ENCODE peak calls at places on chromosomes 7 and 10, in four cellular contexts. One of them, this sample, is unnamed.

GRCh38 chr10:133329401-133330202 is 7.1 kb downstream of the CALY start:
- DNase-seq in K562: peak; percentile 87
- DNase-seq in HepG2: peak; percentile 70
- DNase-seq in HL-60: peak; percentile 74
- DNase-seq in this sample: peak; percentile 90

GRCh38 chr10:88110822-88111221 is 247.4 kb downstream of the PTEN start:
- DNase-seq in K562: no peak
- DNase-seq in HepG2: no peak
- DNase-seq in HL-60: no peak
- DNase-seq in this sample: no peak

GRCh38 chr10:129626801-129627434 is 159.9 kb downstream of the MGMT start:
- DNase-seq in K562: no peak
- DNase-seq in HepG2: no peak
- DNase-seq in HL-60: no peak
- DNase-seq in this sample: no peak

GRCh38 chr10:129768437-129769355 is 195.4 kb downstream of the EBF3 start:
- DNase-seq in K562: no peak
- DNase-seq in HepG2: no peak
- DNase-seq in HL-60: no peak
- DNase-seq in this sample: no peak

GRCh38 chr7:47282790-47283496 is 299.0 kb downstream of the TNS3 start:
- DNase-seq in K562: no peak
- DNase-seq in HepG2: no peak
- DNase-seq in HL-60: no peak
- DNase-seq in this sample: no peak

GRCh38 chr7:150371131-150371995 is 2.7 kb downstream of the REPIN1 start:
- DNase-seq in K562: no peak
- DNase-seq in HepG2: no peak
- DNase-seq in HL-60: no peak
- DNase-seq in this sample: no peak

GRCh38 chr10:129548534-129549130 is 81.6 kb downstream of the MGMT start:
- DNase-seq in K562: no peak
- DNase-seq in HepG2: no peak
- DNase-seq in HL-60: no peak
- DNase-seq in this sample: no peak

GRCh38 chr10:102752266-102752930 is 8.7 kb downstream of the WBP1L start:
- DNase-seq in K562: no peak
- DNase-seq in HepG2: peak; percentile 51
- DNase-seq in HL-60: no peak
- DNase-seq in this sample: no peak

GRCh38 chr7:84277628-84278224 is 83.1 kb upstream of the SEMA3A start:
- DNase-seq in K562: no peak
- DNase-seq in HepG2: no peak
- DNase-seq in HL-60: no peak
- DNase-seq in this sample: no peak

GRCh38 chr10:36254191-36254590 is 612.1 kb upstream of the FZD8 start:
- DNase-seq in K562: no peak
- DNase-seq in HepG2: no peak
- DNase-seq in HL-60: no peak
- DNase-seq in this sample: no peak

GRCh38 chr10:36251068-36251467 is 609.0 kb upstream of the FZD8 start:
- DNase-seq in K562: no peak
- DNase-seq in HepG2: peak; percentile 23
- DNase-seq in HL-60: no peak
- DNase-seq in this sample: no peak

GRCh38 chr10:36253731-36254130 is 611.6 kb upstream of the FZD8 start:
- DNase-seq in K562: no peak
- DNase-seq in HepG2: no peak
- DNase-seq in HL-60: no peak
- DNase-seq in this sample: no peak

GRCh38 chr10:36256166-36256565 is 614.1 kb upstream of the FZD8 start:
- DNase-seq in K562: no peak
- DNase-seq in HepG2: no peak
- DNase-seq in HL-60: no peak
- DNase-seq in this sample: no peak

GRCh38 chr10:36256905-36257304 is 614.8 kb upstream of the FZD8 start:
- DNase-seq in K562: no peak
- DNase-seq in HepG2: no peak
- DNase-seq in HL-60: no peak
- DNase-seq in this sample: no peak
- TF ChIP-seq GABPA in K562: no peak
- TF ChIP-seq GABPA in HepG2: no peak
- TF ChIP-seq GABPA in HL-60: no peak
- TF ChIP-seq GABPA in this sample: no peak

GRCh38 chr7:69982197-69982596 is 383.9 kb downstream of the AUTS2 start:
- DNase-seq in K562: no peak
- DNase-seq in HepG2: no peak
- DNase-seq in HL-60: no peak
- DNase-seq in this sample: no peak
- TF ChIP-seq GABPA in K562: no peak
- TF ChIP-seq GABPA in HepG2: no peak
- TF ChIP-seq GABPA in HL-60: no peak
- TF ChIP-seq GABPA in this sample: no peak

GRCh38 chr7:6286486-6286885 is 14.1 kb upstream of the CYTH3 start:
- DNase-seq in K562: no peak
- DNase-seq in HepG2: no peak
- DNase-seq in HL-60: no peak
- DNase-seq in this sample: no peak
- TF ChIP-seq GABPA in K562: no peak
- TF ChIP-seq GABPA in HepG2: no peak
- TF ChIP-seq GABPA in HL-60: no peak
- TF ChIP-seq GABPA in this sample: no peak

DNA sequence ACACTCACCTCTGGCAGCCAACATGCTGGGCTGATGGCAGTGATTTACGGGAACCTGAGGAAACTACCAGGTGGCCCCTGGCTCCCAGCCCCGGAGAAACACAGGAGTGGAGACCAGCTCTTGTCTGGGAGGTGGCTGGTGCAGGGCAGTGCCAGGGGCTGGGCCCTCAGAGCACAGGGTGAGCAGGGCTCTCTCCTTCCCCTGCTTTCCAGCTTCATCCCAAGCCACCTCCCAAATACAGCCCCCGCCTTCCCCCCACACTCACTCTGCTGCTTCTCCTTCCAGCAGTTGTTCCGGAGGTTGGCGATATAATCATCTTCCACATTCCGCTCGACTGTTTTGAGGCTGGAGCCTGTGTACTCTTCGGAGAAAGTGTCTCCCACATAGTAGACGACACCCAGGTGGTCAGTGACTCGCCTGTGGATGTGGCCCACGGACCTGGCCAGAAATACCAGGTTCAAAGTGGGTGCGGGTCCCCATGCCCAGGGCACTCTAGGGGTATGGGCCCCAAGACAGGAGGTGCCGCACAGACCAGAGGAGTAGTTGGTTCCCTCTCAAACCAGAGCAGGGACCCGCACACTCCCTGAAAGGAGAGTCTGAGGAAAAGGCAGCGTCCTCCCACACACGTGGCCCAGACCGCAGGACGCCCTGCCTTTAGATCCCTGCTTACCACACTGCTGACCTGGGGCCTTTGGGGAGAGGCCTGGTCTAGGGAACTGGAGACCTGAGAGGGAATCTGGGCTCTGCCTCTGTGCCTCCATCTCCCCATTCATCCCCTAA is 18.3 kb downstream of the DNAJB12 start:
- DNase-seq in K562: no peak
- DNase-seq in HepG2: no peak
- DNase-seq in HL-60: no peak
- DNase-seq in this sample: no peak
- TF ChIP-seq GABPA in K562: no peak
- TF ChIP-seq GABPA in HepG2: no peak
- TF ChIP-seq GABPA in HL-60: no peak
- TF ChIP-seq GABPA in this sample: no peak

GRCh38 chr10:74227697-74228424 is 76.8 kb downstream of the ADK start:
- DNase-seq in K562: no peak
- DNase-seq in HepG2: no peak
- DNase-seq in HL-60: no peak
- DNase-seq in this sample: no peak
- TF ChIP-seq GABPA in K562: no peak
- TF ChIP-seq GABPA in HepG2: no peak
- TF ChIP-seq GABPA in HL-60: no peak
- TF ChIP-seq GABPA in this sample: no peak

GRCh38 chr10:3095373-3096139 is 28.2 kb downstream of the PFKP start:
- DNase-seq in K562: peak; percentile 92
- DNase-seq in HepG2: peak; percentile 89
- DNase-seq in HL-60: peak; percentile 58
- DNase-seq in this sample: no peak
- TF ChIP-seq GABPA in K562: no peak
- TF ChIP-seq GABPA in HepG2: no peak
- TF ChIP-seq GABPA in HL-60: no peak
- TF ChIP-seq GABPA in this sample: peak; percentile 20

DNA sequence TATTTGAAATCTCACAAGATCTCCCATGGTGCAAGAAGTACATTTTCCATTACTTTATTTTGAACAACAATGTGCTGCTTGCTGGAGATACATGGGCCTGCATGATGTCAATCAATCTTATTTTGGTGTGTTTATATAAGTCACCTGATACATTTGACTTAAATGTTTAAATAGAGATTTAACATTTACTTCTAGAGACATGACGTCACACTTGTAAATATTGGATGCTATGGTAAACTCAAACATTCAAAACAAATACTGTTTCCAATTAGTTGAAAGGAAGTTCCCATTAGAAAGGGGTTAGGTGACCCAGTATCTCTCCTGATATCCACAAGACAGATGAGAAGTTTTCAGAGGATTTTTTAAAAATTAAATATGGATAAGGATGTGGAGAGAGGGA is 214.5 kb downstream of the NSUN6 start:
- DNase-seq in K562: no peak
- DNase-seq in HepG2: no peak
- DNase-seq in HL-60: no peak
- DNase-seq in this sample: no peak
- TF ChIP-seq GABPA in K562: no peak
- TF ChIP-seq GABPA in HepG2: no peak
- TF ChIP-seq GABPA in HL-60: no peak
- TF ChIP-seq GABPA in this sample: no peak

DNA sequence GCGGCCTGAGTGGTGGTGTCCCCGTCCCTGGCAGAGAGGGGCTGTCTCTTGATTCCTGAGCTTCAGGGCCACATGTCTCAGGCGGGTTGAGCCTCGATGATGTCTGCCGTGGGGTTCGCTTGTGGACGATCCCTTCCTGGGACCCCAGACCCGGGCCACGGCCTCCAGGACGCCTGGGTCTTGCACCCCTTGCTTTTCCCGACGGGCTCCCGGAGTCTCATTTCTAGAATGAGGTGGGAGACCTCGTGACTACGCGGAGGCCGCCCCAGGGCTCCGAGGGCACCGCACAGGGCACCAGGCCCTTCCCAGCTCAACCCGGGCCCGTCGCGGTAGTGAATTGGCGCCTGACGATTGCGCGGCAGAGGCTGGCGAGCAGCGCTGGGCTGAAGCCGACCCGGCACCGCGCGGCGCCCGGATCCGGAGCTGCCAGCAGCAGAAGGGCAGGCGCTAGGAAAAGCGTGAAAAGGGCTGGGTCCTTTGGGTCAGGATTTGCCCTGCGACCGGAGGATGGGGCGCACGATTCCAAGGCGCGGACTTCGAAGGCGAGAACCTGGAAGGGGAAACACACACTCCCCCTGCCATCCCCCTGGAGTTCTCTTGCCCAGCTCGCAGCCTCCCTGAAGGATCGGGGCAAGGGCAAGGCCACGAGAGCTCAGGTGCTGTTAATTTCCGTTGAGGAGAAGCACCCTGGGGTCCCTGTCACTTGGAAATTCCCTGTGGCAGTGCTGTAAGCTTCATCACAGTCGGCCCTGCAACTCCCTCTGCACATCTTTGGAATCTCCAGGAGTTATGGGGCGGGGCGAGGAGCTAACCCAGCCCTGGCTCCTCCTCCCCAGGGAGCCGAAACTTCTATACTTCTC is 15.5 kb downstream of the TLX1 start:
- DNase-seq in K562: no peak
- DNase-seq in HepG2: no peak
- DNase-seq in HL-60: no peak
- DNase-seq in this sample: peak; percentile 68
- TF ChIP-seq GABPA in K562: no peak
- TF ChIP-seq GABPA in HepG2: no peak
- TF ChIP-seq GABPA in HL-60: no peak
- TF ChIP-seq GABPA in this sample: no peak

DNA sequence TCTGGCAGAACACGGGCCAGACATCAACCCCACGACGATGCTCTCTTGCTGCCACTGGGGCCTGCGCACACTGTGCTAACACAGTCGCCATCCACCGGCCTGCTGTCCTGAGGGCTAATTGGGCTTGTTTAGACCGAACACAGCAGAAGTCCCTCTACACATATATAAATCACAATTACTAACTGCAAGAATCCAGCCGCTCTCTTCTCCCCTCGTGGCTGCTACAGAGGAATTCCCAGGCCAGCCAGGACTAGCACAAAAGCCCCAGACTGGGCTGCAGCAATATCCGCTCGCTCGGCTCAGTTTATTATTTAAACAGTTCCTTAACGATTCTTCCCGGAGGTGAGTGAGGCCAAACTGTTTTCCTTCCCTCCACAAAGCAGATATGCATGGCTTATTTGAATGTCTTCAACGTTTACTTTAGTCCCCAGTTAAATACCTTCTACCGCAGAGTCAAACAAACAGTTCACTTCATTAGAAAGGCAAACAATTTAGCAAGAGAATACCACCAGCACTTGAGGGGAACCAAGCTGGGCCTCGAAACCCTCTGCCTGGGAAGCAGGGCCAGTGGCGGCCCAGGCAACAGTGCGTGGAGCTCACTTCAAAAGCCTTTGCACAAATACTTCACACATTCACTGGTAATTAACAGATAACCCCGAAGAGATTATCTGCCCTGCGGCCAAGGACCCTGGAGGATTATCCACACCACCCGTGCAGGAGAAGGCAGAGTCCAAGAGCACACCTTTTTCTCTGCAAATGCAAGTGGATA is 145.4 kb downstream of the GLI3 start:
- DNase-seq in K562: no peak
- DNase-seq in HepG2: peak; percentile 68
- DNase-seq in HL-60: no peak
- DNase-seq in this sample: no peak
- TF ChIP-seq GABPA in K562: no peak
- TF ChIP-seq GABPA in HepG2: no peak
- TF ChIP-seq GABPA in HL-60: no peak
- TF ChIP-seq GABPA in this sample: no peak